ENCODE peak calls at places on chromosome 1, in seven cellular contexts. One of them, this sample, is unnamed.

GRCh38 chr1:75392278-75392677 is 218.6 kb downstream of the SLC44A5 start:
- DNase-seq in stomach: no peak
- DNase-seq in EH: no peak
- DNase-seq in stimulated activated CD8-positive, alpha-beta memory T cell treated with anti-CD3 and anti-CD28 coated beads, Interleukin-2, amount 100 ng/mL, for 48 hours: no peak
- DNase-seq in right cardiac atrium: no peak
- DNase-seq in effector CD8-positive, alpha-beta T cell: no peak
- DNase-seq in RPMI8226: no peak
- DNase-seq in this sample: no peak

GRCh38 chr1:95086949-95087533 is 14.3 kb upstream of the ALG14 start:
- DNase-seq in stimulated activated CD8-positive, alpha-beta memory T cell treated with anti-CD3 and anti-CD28 coated beads, Interleukin-2, amount 100 ng/mL, for 48 hours: no peak
- DNase-seq in right cardiac atrium: no peak
- DNase-seq in RPMI8226: no peak
- DNase-seq in stomach: no peak
- DNase-seq in EH: peak
- DNase-seq in effector CD8-positive, alpha-beta T cell: no peak
- DNase-seq in this sample: no peak

GRCh38 chr1:176517484-176517883 is 54.5 kb downstream of the PAPPA2 start:
- DNase-seq in RPMI8226: peak
- DNase-seq in stimulated activated CD8-positive, alpha-beta memory T cell treated with anti-CD3 and anti-CD28 coated beads, Interleukin-2, amount 100 ng/mL, for 48 hours: no peak
- DNase-seq in stomach: no peak
- DNase-seq in effector CD8-positive, alpha-beta T cell: no peak
- DNase-seq in EH: peak
- DNase-seq in right cardiac atrium: no peak
- DNase-seq in this sample: no peak

GRCh38 chr1:65694126-65694525 is 98.6 kb upstream of the PDE4B start:
- DNase-seq in stimulated activated CD8-positive, alpha-beta memory T cell treated with anti-CD3 and anti-CD28 coated beads, Interleukin-2, amount 100 ng/mL, for 48 hours: no peak
- DNase-seq in stomach: no peak
- DNase-seq in RPMI8226: no peak
- DNase-seq in effector CD8-positive, alpha-beta T cell: no peak
- DNase-seq in EH: no peak
- DNase-seq in right cardiac atrium: no peak
- DNase-seq in this sample: no peak

GRCh38 chr1:232221790-232222499 is 408.0 kb downstream of the SIPA1L2 start:
- DNase-seq in EH: peak
- DNase-seq in RPMI8226: peak
- DNase-seq in stomach: no peak
- DNase-seq in effector CD8-positive, alpha-beta T cell: no peak
- DNase-seq in right cardiac atrium: no peak
- DNase-seq in stimulated activated CD8-positive, alpha-beta memory T cell treated with anti-CD3 and anti-CD28 coated beads, Interleukin-2, amount 100 ng/mL, for 48 hours: no peak
- DNase-seq in this sample: no peak

GRCh38 chr1:47893412-47893811 is 103.8 kb downstream of the TRABD2B start:
- DNase-seq in right cardiac atrium: no peak
- DNase-seq in stimulated activated CD8-positive, alpha-beta memory T cell treated with anti-CD3 and anti-CD28 coated beads, Interleukin-2, amount 100 ng/mL, for 48 hours: no peak
- DNase-seq in EH: no peak
- DNase-seq in stomach: no peak
- DNase-seq in effector CD8-positive, alpha-beta T cell: no peak
- DNase-seq in RPMI8226: no peak
- DNase-seq in this sample: no peak

GRCh38 chr1:95049935-95050334 is 22.8 kb downstream of the ALG14 start:
- DNase-seq in stimulated activated CD8-positive, alpha-beta memory T cell treated with anti-CD3 and anti-CD28 coated beads, Interleukin-2, amount 100 ng/mL, for 48 hours: no peak
- DNase-seq in EH: no peak
- DNase-seq in right cardiac atrium: no peak
- DNase-seq in RPMI8226: no peak
- DNase-seq in effector CD8-positive, alpha-beta T cell: no peak
- DNase-seq in stomach: no peak
- DNase-seq in this sample: no peak

GRCh38 chr1:196732526-196732925 is 42.1 kb upstream of the CFHR3 start:
- DNase-seq in EH: peak
- DNase-seq in stomach: no peak
- DNase-seq in effector CD8-positive, alpha-beta T cell: no peak
- DNase-seq in right cardiac atrium: no peak
- DNase-seq in stimulated activated CD8-positive, alpha-beta memory T cell treated with anti-CD3 and anti-CD28 coated beads, Interleukin-2, amount 100 ng/mL, for 48 hours: no peak
- DNase-seq in RPMI8226: peak
- DNase-seq in this sample: no peak

GRCh38 chr1:119713039-119713537 is 1.4 kb downstream of the PHGDH start:
- DNase-seq in RPMI8226: no peak
- DNase-seq in EH: peak
- DNase-seq in right cardiac atrium: no peak
- DNase-seq in effector CD8-positive, alpha-beta T cell: no peak
- DNase-seq in stomach: no peak
- DNase-seq in stimulated activated CD8-positive, alpha-beta memory T cell treated with anti-CD3 and anti-CD28 coated beads, Interleukin-2, amount 100 ng/mL, for 48 hours: no peak
- DNase-seq in this sample: peak

GRCh38 chr1:8560611-8561544 is 243.0 kb downstream of the SLC45A1 start:
- DNase-seq in EH: peak
- DNase-seq in effector CD8-positive, alpha-beta T cell: peak
- DNase-seq in right cardiac atrium: no peak
- DNase-seq in stimulated activated CD8-positive, alpha-beta memory T cell treated with anti-CD3 and anti-CD28 coated beads, Interleukin-2, amount 100 ng/mL, for 48 hours: no peak
- DNase-seq in RPMI8226: peak
- DNase-seq in stomach: no peak
- DNase-seq in this sample: no peak

GRCh38 chr1:145999321-146000024 is 3.1 kb upstream of the TXNIP start:
- DNase-seq in RPMI8226: peak
- DNase-seq in right cardiac atrium: peak
- DNase-seq in stomach: peak
- DNase-seq in effector CD8-positive, alpha-beta T cell: peak
- DNase-seq in stimulated activated CD8-positive, alpha-beta memory T cell treated with anti-CD3 and anti-CD28 coated beads, Interleukin-2, amount 100 ng/mL, for 48 hours: no peak
- DNase-seq in EH: no peak
- DNase-seq in this sample: no peak

GRCh38 chr1:247113094-247113497 is 8.9 kb upstream of the ZNF669 start:
- DNase-seq in EH: peak
- DNase-seq in right cardiac atrium: no peak
- DNase-seq in effector CD8-positive, alpha-beta T cell: no peak
- DNase-seq in stomach: peak
- DNase-seq in stimulated activated CD8-positive, alpha-beta memory T cell treated with anti-CD3 and anti-CD28 coated beads, Interleukin-2, amount 100 ng/mL, for 48 hours: no peak
- DNase-seq in RPMI8226: no peak
- DNase-seq in this sample: no peak

GRCh38 chr1:4684849-4685248 is 30.4 kb downstream of the AJAP1 start:
- DNase-seq in right cardiac atrium: no peak
- DNase-seq in EH: no peak
- DNase-seq in stomach: no peak
- DNase-seq in stimulated activated CD8-positive, alpha-beta memory T cell treated with anti-CD3 and anti-CD28 coated beads, Interleukin-2, amount 100 ng/mL, for 48 hours: no peak
- DNase-seq in RPMI8226: no peak
- DNase-seq in effector CD8-positive, alpha-beta T cell: no peak
- DNase-seq in this sample: no peak

This sample was measured in mesothelial cell of epicardium.